ENCODE peak calls at places on chromosomes 2 and 18, in eight cellular contexts. E is iPS DF 6.9, X is SJSA1, I is stomach, V is uterus, W is GM23248, U is DND-41, C is WERI-Rb-1. J is an unnamed sample. For H3K36me3 and H3K27me3, the result is how much of the 10 kb centered on the place peaks cover.

GRCh38 chr2:45320956-45321355 is 290.1 kb downstream of the SRBD1 start:
- DNase-seq in E (no peak), U (no peak), V (no peak), X (no peak), W (no peak), C (no peak), I (no peak), J (no peak)

GRCh38 chr2:28270456-28271146 is 122.1 kb upstream of the FOSL2 start:
- DNase-seq in W (no peak), E (no peak), X (no peak), V (no peak), C (no peak), U (no peak), I (no peak), J (no peak)

GRCh38 chr2:232592687-232593407 is 40.6 kb upstream of the EFHD1 start:
- DNase-seq in I (no peak), C (no peak), X (no peak), U (no peak), V (peak), E (no peak), W (peak), J (no peak)

GRCh38 chr2:156309922-156310321 is 22.6 kb downstream of the NR4A2 start:
- DNase-seq in I (no peak), E (no peak), W (no peak), U (no peak), C (no peak), V (no peak), X (no peak), J (no peak)

GRCh38 chr2:85585781-85586105 is 1.5 kb downstream of the VAMP5 start:
- DNase-seq in E (no peak), I (no peak), V (no peak), X (peak), W (peak), C (no peak), U (no peak), J (no peak)

GRCh38 chr2:19120941-19121750 is 237.3 kb downstream of the OSR1 start:
- DNase-seq in E (no peak), C (no peak), X (peak), U (no peak), I (no peak), V (no peak), W (peak), J (no peak)

GRCh38 chr18:67300498-67300897 is 216.0 kb downstream of the DSEL start:
- DNase-seq in I (no peak), U (peak), E (no peak), W (no peak), C (no peak), X (no peak), V (no peak), J (no peak)

GRCh38 chr18:58043452-58044369 is at the start of gene NEDD4L:
- DNase-seq in E (no peak), C (peak), U (peak), V (peak), I (peak), X (peak), W (peak), J (peak)

GRCh38 chr2:176652300-176653182 is 383.3 kb downstream of the MTX2 start:
- DNase-seq in I (no peak), V (no peak), W (peak), E (no peak), C (peak), U (peak), X (peak), J (no peak)

GRCh38 chr2:67036446-67036845 is 360.7 kb upstream of the ETAA1 start:
- DNase-seq in W (peak), E (no peak), X (no peak), U (no peak), C (no peak), V (no peak), I (no peak), J (no peak)

GRCh38 chr18:44917865-44918476 is 237.3 kb downstream of the SETBP1 start:
- DNase-seq in I (peak), X (no peak), E (no peak), C (no peak), U (no peak), W (no peak), V (peak), J (no peak)

GRCh38 chr2:45265336-45265735 is 256.1 kb upstream of the SIX2 start:
- DNase-seq in E (no peak), W (no peak), X (no peak), U (no peak), V (no peak), C (no peak), I (no peak), J (no peak)

GRCh38 chr18:62450175-62450545 is 72.7 kb upstream of the ZCCHC2 start:
- DNase-seq in U (no peak), E (no peak), I (no peak), W (no peak), C (no peak), X (no peak), V (no peak), J (no peak)
- H3K27ac ChIP-seq in U (no peak), E (no peak), I (no peak), W (no peak), C (peak), X (no peak), V (no peak), J (no peak)

GRCh38 chr18:27995770-27996502 is 181.0 kb downstream of the CDH2 start:
- DNase-seq in I (no peak), E (no peak), C (no peak), V (no peak), W (no peak), X (no peak), U (no peak), J (no peak)

GRCh38 chr18:27994571-27994970 is 182.4 kb downstream of the CDH2 start:
- DNase-seq in E (no peak), W (no peak), V (no peak), I (no peak), U (no peak), C (no peak), X (no peak), J (no peak)

GRCh38 chr18:27991391-27991790 is 185.5 kb downstream of the CDH2 start:
- DNase-seq in W (no peak), U (no peak), V (no peak), C (no peak), I (no peak), E (no peak), X (no peak), J (no peak)

GRCh38 chr18:27996792-27997191 is 180.1 kb downstream of the CDH2 start:
- DNase-seq in I (no peak), V (no peak), E (no peak), X (peak), C (no peak), W (peak), U (no peak), J (no peak)
- H3K36me3 ChIP-seq in I (under half), V (under half), E (under half), X (under half), C (half or more), W (under half), U (under half), J (under half)

GRCh38 chr2:219059725-219060682 is 717 bp downstream of the IHH start:
- DNase-seq in X (no peak), V (no peak), I (peak), E (no peak), W (peak), U (no peak), C (no peak), J (peak)

GRCh38 chr2:219056896-219057708 is 3.6 kb downstream of the IHH start:
- DNase-seq in V (no peak), I (peak), C (peak), W (peak), U (no peak), X (no peak), E (no peak), J (no peak)

GRCh38 chr2:219059375-219059724 is 1.4 kb downstream of the IHH start:
- DNase-seq in E (no peak), I (no peak), W (peak), U (no peak), C (no peak), X (no peak), V (no peak), J (no peak)

GRCh38 chr2:219057709-219058540 is 2.8 kb downstream of the IHH start:
- DNase-seq in I (peak), E (peak), U (peak), X (peak), C (peak), V (peak), W (peak), J (peak)

GRCh38 chr2:219058541-219059374 is 2.0 kb downstream of the IHH start:
- DNase-seq in V (no peak), C (no peak), U (no peak), W (peak), I (peak), X (no peak), E (no peak), J (no peak)
- H3K27me3 ChIP-seq in V (under half), C (half or more), U (under half), W (half or more), I (under half), X (half or more), E (half or more), J (under half)

GRCh38 chr2:12675801-12676200 is 40.9 kb upstream of the TRIB2 start:
- DNase-seq in W (no peak), U (no peak), I (no peak), E (no peak), V (no peak), X (no peak), C (peak), J (no peak)
- H3K27ac ChIP-seq in W (no peak), U (no peak), I (peak), E (no peak), V (no peak), X (no peak), C (peak), J (no peak)

GRCh38 chr2:187477041-187477440 is 29.0 kb upstream of the CALCRL start:
- DNase-seq in I (no peak), V (no peak), X (no peak), W (no peak), C (no peak), U (no peak), E (no peak), J (no peak)

GRCh38 chr2:187481543-187481942 is 33.5 kb upstream of the CALCRL start:
- DNase-seq in E (no peak), U (no peak), C (no peak), V (no peak), W (no peak), X (no peak), I (no peak), J (no peak)

GRCh38 chr2:187475499-187476248 is 27.6 kb upstream of the CALCRL start:
- DNase-seq in E (no peak), X (no peak), V (no peak), U (no peak), C (no peak), I (no peak), W (no peak), J (no peak)

GRCh38 chr2:187482796-187483195 is 34.7 kb upstream of the CALCRL start:
- DNase-seq in E (no peak), X (no peak), U (no peak), W (no peak), C (no peak), V (no peak), I (no peak), J (no peak)

GRCh38 chr2:187478719-187479118 is 30.7 kb upstream of the CALCRL start:
- DNase-seq in W (no peak), U (no peak), X (no peak), I (no peak), E (no peak), V (no peak), C (no peak), J (no peak)
- H3K36me3 ChIP-seq in W (under half), U (under half), X (half or more), I (under half), E (under half), V (under half), C (under half), J (under half)

DNA sequence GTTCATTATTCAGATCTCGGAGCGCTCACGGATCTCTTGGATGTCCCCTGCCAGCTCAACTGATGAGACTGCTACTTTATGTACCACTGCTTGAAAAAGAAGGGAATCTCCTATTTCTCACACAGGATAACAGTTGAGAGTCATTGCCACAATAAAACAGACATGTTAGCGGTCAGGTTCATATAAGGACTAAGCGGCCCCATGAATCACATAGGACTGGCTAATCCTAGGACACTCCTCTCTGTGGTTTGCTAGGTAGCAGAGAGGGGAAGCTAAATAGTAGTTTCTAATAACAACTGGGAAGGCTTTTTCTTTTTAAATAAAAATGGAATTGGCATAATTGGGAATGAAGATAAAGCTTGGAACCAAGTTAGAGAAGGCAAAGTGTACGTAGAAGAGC is 15.9 kb upstream of the TGFA start:
- DNase-seq in C (no peak), U (no peak), I (no peak), W (peak), X (no peak), E (no peak), V (no peak), J (no peak)
- H3K27me3 ChIP-seq in C (under half), U (under half), I (under half), W (under half), X (under half), E (under half), V (under half), J (under half)

DNA sequence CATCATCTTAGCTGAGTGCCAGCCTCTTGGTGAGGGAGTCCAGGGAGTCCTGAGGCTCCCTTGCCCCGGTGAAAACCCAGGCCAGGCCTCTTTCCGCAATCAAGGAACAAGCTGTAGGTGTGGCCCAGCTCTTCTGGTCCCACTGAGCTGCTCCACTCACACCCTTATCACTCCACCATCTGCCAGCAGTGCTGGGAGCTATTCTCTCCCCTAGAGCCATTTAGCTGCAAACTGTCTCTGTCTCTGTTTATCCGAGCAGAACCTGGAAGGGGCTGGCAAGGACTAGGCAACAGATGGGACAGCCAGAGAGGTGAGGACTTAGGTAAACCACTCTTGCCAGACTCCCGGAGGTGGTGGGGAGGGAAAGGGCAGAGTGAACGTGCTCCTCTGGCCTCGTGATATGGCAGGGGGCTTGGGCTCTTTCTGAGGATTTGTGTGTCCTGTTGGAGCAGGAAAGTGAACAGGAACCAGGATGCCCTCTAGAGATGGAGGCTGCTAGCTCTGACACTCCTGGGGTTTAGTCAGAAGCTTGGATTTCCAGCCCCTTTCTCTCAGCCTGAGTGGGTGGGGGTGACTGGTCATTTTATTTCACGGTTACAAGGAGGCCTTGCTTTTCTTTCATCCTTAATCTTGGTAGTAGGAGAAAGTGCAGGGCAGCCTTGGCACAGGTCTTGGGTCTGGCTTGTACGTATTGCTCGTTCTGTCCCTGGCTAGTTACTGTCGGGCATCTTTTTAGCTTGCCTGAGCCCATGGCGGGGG is 19.6 kb downstream of the B3GNT2 start:
- DNase-seq in V (no peak), X (no peak), W (peak), E (no peak), U (no peak), C (peak), I (peak), J (no peak)
- H3K27ac ChIP-seq in V (peak), X (no peak), W (peak), E (no peak), U (no peak), C (peak), I (peak), J (no peak)

GRCh38 chr2:157427922-157428303 is 16.0 kb downstream of the CYTIP start:
- DNase-seq in I (no peak), C (no peak), W (no peak), E (no peak), U (no peak), X (no peak), V (no peak), J (no peak)

GRCh38 chr2:157430266-157430665 is 13.6 kb downstream of the CYTIP start:
- DNase-seq in U (no peak), C (no peak), X (no peak), W (no peak), I (no peak), V (no peak), E (no peak), J (no peak)

GRCh38 chr2:157433335-157433890 is 10.5 kb downstream of the CYTIP start:
- DNase-seq in V (no peak), E (no peak), W (no peak), X (no peak), C (no peak), I (no peak), U (no peak), J (no peak)

GRCh38 chr2:157428500-157429175 is 15.3 kb downstream of the CYTIP start:
- DNase-seq in I (no peak), W (no peak), U (no peak), C (no peak), X (no peak), E (no peak), V (no peak), J (no peak)

DNA sequence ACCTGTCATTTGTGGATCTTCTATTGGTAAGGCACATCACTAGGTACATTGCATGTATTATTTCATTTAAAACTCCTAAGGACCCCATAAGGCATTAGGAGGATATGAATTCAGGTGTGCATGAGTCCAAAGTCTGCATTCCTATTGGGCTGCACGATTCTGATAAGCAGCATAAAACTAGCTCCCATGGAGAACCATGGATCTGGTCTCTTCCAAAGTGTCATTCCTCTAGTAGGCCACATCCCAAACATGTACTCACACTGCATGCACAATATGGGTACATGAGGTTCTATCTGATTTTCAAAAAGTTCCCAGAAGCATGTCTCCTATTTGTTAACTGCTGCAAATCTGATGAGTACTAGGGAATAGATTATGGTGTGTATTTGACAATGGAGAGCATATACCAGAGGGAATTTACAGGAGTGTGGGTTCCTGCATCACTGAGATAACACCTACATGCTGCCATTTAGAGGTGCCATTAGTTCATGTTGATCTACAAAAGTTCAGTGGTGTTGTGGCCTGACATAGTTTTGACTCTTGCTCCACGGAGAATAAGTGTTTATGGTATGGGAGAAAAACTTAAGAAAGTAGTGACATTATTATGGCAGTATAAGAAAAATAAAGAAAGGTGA is 11.3 kb downstream of the CYTIP start:
- DNase-seq in I (no peak), U (no peak), W (no peak), C (no peak), E (no peak), X (no peak), V (no peak), J (no peak)
- H3K36me3 ChIP-seq in I (under half), U (under half), W (under half), C (under half), E (under half), X (under half), V (under half), J (half or more)

GRCh38 chr2:126894082-126894481 is 4.6 kb upstream of the TEX51 start:
- DNase-seq in W (no peak), U (no peak), E (no peak), C (no peak), V (peak), X (no peak), I (no peak), J (no peak)

GRCh38 chr2:126893153-126893552 is 5.5 kb upstream of the TEX51 start:
- DNase-seq in I (no peak), E (no peak), V (peak), W (no peak), C (no peak), U (no peak), X (no peak), J (no peak)

GRCh38 chr2:126894585-126895182 is 4.0 kb upstream of the TEX51 start:
- DNase-seq in U (no peak), C (no peak), V (peak), I (peak), W (no peak), E (no peak), X (no peak), J (no peak)

GRCh38 chr2:126893606-126894005 is 5.1 kb upstream of the TEX51 start:
- DNase-seq in I (no peak), U (no peak), V (no peak), X (no peak), C (no peak), E (no peak), W (no peak), J (no peak)

DNA sequence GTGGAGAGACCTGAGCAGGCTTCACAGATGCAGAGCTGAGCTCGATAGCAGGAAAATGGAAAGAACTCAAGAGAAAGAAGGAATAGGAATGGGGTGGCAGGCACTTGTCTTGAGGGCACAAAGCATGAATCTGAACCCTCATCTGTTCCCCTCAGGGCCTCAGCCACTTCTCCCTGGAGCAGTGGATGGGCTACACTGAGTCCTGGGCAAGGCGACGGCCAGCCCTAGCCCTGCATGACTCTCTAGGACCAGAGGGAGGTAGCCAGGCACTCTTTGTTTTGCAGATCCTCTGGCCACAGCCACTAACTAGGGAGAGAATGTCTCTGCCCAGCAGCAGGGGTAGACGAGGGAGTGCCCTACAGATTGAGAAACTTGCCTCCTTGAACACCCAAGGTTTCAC is 3.4 kb upstream of the TEX51 start:
- DNase-seq in C (no peak), X (no peak), V (no peak), W (no peak), I (peak), U (no peak), E (no peak), J (no peak)
- H3K27me3 ChIP-seq in C (under half), X (under half), V (under half), W (under half), I (under half), U (under half), E (under half), J (under half)

J was measured in CD8-positive, alpha-beta T cell.